ENCODE peak calls at places on chromosomes 2 and 18, in seven cellular contexts. One of them, this sample, is unnamed.

GRCh38 chr2:28621172-28622100 is 125.6 kb downstream of the PLB1 start:
- DNase-seq in IMR-90: peak; percentile 98
- DNase-seq in right lobe of liver: peak; percentile 91
- DNase-seq in tibial nerve: peak; percentile 62
- DNase-seq in body of pancreas: peak; percentile 84
- DNase-seq in uterus: peak; percentile 73
- DNase-seq in A549: peak; percentile 43
- DNase-seq in this sample: peak; percentile 71

GRCh38 chr2:135532581-135532980 is 1.3 kb downstream of the R3HDM1 start:
- DNase-seq in IMR-90: no peak
- DNase-seq in tibial nerve: no peak
- DNase-seq in right lobe of liver: no peak
- DNase-seq in uterus: no peak
- DNase-seq in body of pancreas: no peak
- DNase-seq in A549: no peak
- DNase-seq in this sample: no peak

GRCh38 chr2:164913640-164914346 is 41.5 kb downstream of the SLC38A11 start:
- DNase-seq in body of pancreas: peak; percentile 48
- DNase-seq in uterus: no peak
- DNase-seq in tibial nerve: no peak
- DNase-seq in IMR-90: peak; percentile 15
- DNase-seq in A549: no peak
- DNase-seq in right lobe of liver: no peak
- DNase-seq in this sample: no peak

GRCh38 chr2:178796079-178796677 is 11.0 kb downstream of the TTN start:
- DNase-seq in A549: peak; percentile 10
- DNase-seq in IMR-90: peak; percentile 50
- DNase-seq in right lobe of liver: no peak
- DNase-seq in body of pancreas: no peak
- DNase-seq in uterus: no peak
- DNase-seq in tibial nerve: no peak
- DNase-seq in this sample: no peak

GRCh38 chr2:164839914-164840457 is 1.6 kb downstream of the COBLL1 start:
- DNase-seq in right lobe of liver: no peak
- DNase-seq in tibial nerve: no peak
- DNase-seq in A549: no peak
- DNase-seq in IMR-90: peak; percentile 18
- DNase-seq in uterus: no peak
- DNase-seq in body of pancreas: peak; percentile 64
- DNase-seq in this sample: no peak

GRCh38 chr2:199306116-199306515 is 151.6 kb downstream of the SATB2 start:
- DNase-seq in body of pancreas: no peak
- DNase-seq in A549: no peak
- DNase-seq in tibial nerve: no peak
- DNase-seq in right lobe of liver: no peak
- DNase-seq in IMR-90: no peak
- DNase-seq in uterus: no peak
- DNase-seq in this sample: no peak

GRCh38 chr2:9952286-9952737 is 819 bp downstream of the GRHL1 start:
- DNase-seq in right lobe of liver: no peak
- DNase-seq in tibial nerve: no peak
- DNase-seq in uterus: no peak
- DNase-seq in A549: no peak
- DNase-seq in body of pancreas: peak; percentile 36
- DNase-seq in IMR-90: no peak
- DNase-seq in this sample: no peak

GRCh38 chr2:226882606-226883005 is 46.8 kb downstream of the RHBDD1 start:
- DNase-seq in right lobe of liver: no peak
- DNase-seq in uterus: no peak
- DNase-seq in IMR-90: peak; percentile 26
- DNase-seq in A549: no peak
- DNase-seq in tibial nerve: no peak
- DNase-seq in body of pancreas: no peak
- DNase-seq in this sample: no peak

GRCh38 chr2:30145826-30146336 is 926 bp upstream of the YPEL5 start:
- DNase-seq in IMR-90: no peak
- DNase-seq in uterus: no peak
- DNase-seq in tibial nerve: no peak
- DNase-seq in body of pancreas: no peak
- DNase-seq in A549: no peak
- DNase-seq in right lobe of liver: no peak
- DNase-seq in this sample: no peak

GRCh38 chr2:30147715-30148611 is 1.2 kb downstream of the YPEL5 start:
- DNase-seq in tibial nerve: peak; percentile 56
- DNase-seq in uterus: peak; percentile 75
- DNase-seq in right lobe of liver: peak; percentile 86
- DNase-seq in body of pancreas: peak; percentile 84
- DNase-seq in IMR-90: peak; percentile 40
- DNase-seq in A549: peak; percentile 88
- DNase-seq in this sample: peak; percentile 68

GRCh38 chr2:30146337-30147195 is at the start of gene YPEL5:
- DNase-seq in A549: peak; percentile 98
- DNase-seq in tibial nerve: peak; percentile 98
- DNase-seq in uterus: peak; percentile 99
- DNase-seq in body of pancreas: peak; percentile 100
- DNase-seq in right lobe of liver: peak; percentile 100
- DNase-seq in IMR-90: peak; percentile 99
- DNase-seq in this sample: peak; percentile 95

GRCh38 chr2:30148850-30149249 is 2.0 kb downstream of the YPEL5 start:
- DNase-seq in tibial nerve: no peak
- DNase-seq in uterus: no peak
- DNase-seq in IMR-90: no peak
- DNase-seq in right lobe of liver: no peak
- DNase-seq in body of pancreas: no peak
- DNase-seq in A549: no peak
- DNase-seq in this sample: no peak

DNA sequence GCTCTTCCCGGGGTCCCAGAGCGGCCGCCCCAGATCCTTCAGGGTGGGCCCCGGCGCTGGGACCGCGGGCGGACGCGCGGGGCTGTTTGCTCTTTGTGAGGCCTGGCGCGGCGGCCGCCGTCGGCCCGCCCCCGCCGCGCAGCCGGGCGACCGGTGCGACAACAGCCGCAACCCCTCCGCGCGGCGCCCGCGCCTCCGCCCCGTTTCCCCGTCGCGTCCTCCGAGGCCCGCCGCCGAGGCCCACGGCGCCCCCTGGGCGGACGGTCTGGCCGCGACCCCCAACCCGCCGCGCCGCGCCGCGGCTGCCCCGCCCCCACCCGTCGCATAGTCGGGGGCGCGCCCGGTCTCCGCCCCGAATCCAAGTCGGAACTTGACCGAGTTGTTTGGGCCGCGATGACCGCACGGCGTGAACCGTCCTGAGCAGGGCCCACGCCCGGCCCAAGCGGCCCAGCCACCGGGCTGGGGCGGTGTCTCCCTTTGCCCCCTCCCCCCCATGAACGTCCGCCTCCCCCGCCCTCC is 448 bp downstream of the YPEL5 start:
- DNase-seq in IMR-90: no peak
- DNase-seq in uterus: peak; percentile 48
- DNase-seq in tibial nerve: no peak
- DNase-seq in body of pancreas: no peak
- DNase-seq in A549: no peak
- DNase-seq in right lobe of liver: no peak
- DNase-seq in this sample: no peak
- TF ChIP-seq POLR2A in IMR-90: no peak
- TF ChIP-seq POLR2A in uterus: no peak
- TF ChIP-seq POLR2A in tibial nerve: no peak
- TF ChIP-seq POLR2A in body of pancreas: no peak
- TF ChIP-seq POLR2A in A549: no peak
- TF ChIP-seq POLR2A in right lobe of liver: no peak
- TF ChIP-seq POLR2A in this sample: no peak

GRCh38 chr2:3091696-3092095 is 285.9 kb downstream of the EIPR1 start:
- DNase-seq in uterus: no peak
- DNase-seq in tibial nerve: no peak
- DNase-seq in A549: no peak
- DNase-seq in IMR-90: no peak
- DNase-seq in body of pancreas: no peak
- DNase-seq in right lobe of liver: no peak
- DNase-seq in this sample: no peak

GRCh38 chr2:3097804-3098203 is 279.8 kb downstream of the EIPR1 start:
- DNase-seq in uterus: no peak
- DNase-seq in right lobe of liver: no peak
- DNase-seq in tibial nerve: no peak
- DNase-seq in body of pancreas: no peak
- DNase-seq in A549: no peak
- DNase-seq in IMR-90: no peak
- DNase-seq in this sample: no peak

GRCh38 chr2:3098231-3098630 is 279.4 kb downstream of the EIPR1 start:
- DNase-seq in tibial nerve: no peak
- DNase-seq in uterus: no peak
- DNase-seq in A549: no peak
- DNase-seq in IMR-90: no peak
- DNase-seq in right lobe of liver: no peak
- DNase-seq in body of pancreas: no peak
- DNase-seq in this sample: no peak

GRCh38 chr2:3094318-3094717 is 283.3 kb downstream of the EIPR1 start:
- DNase-seq in uterus: no peak
- DNase-seq in IMR-90: no peak
- DNase-seq in A549: no peak
- DNase-seq in right lobe of liver: no peak
- DNase-seq in body of pancreas: no peak
- DNase-seq in tibial nerve: no peak
- DNase-seq in this sample: no peak

DNA sequence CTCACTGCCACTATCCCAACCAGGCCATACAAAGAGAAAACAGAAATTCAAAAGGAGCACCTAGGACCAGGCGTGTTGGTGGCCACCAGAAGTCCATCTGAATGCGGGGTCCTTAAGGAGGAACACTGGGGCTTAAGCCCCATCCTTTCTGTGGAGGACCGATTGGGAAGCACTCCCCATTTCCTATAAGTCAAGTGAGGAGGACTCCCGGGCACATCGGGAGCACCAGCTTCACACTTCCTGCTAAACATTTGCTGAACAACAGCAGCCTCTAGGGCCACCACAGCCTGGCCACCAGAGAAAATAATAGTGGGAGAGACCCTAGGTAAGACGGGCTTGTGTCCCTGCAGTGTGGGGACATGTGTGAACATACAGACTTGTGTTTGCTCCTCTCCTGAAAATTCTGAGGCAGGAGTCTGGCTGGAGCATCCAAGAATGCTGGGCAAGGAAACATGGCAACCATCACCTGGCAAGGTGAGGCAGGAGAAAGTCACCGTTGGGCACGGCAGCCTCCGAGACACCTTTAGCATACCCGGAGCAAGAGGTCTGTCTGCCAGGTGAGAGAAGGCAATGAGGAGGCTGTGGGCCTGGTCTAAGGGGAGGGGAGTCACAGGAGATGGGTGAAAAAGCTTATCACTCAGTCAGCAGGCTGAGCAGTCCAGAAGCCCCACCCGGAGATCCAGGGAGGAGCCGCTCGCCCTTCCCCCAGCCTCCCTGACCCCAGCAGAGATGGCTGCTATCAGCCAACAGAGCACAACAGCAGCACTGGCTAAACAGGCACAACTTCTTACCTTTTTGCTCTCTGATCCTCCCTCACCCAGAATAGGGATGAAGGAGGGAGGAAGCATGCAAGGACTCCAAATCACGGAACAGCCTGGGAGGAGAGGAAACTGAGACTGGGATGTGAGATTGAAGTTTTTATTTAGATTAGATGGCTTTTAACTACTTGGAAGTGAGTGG is 282.3 kb downstream of the EIPR1 start:
- DNase-seq in right lobe of liver: no peak
- DNase-seq in tibial nerve: no peak
- DNase-seq in body of pancreas: no peak
- DNase-seq in IMR-90: no peak
- DNase-seq in A549: no peak
- DNase-seq in uterus: no peak
- DNase-seq in this sample: no peak
- TF ChIP-seq POLR2A in right lobe of liver: no peak
- TF ChIP-seq POLR2A in tibial nerve: no peak
- TF ChIP-seq POLR2A in body of pancreas: no peak
- TF ChIP-seq POLR2A in IMR-90: no peak
- TF ChIP-seq POLR2A in A549: no peak
- TF ChIP-seq POLR2A in uterus: no peak
- TF ChIP-seq POLR2A in this sample: no peak

GRCh38 chr2:20145497-20146193 is 79.3 kb downstream of the SDC1 start:
- DNase-seq in right lobe of liver: no peak
- DNase-seq in body of pancreas: no peak
- DNase-seq in uterus: no peak
- DNase-seq in A549: no peak
- DNase-seq in tibial nerve: no peak
- DNase-seq in IMR-90: no peak
- DNase-seq in this sample: no peak
- TF ChIP-seq POLR2A in right lobe of liver: no peak
- TF ChIP-seq POLR2A in body of pancreas: no peak
- TF ChIP-seq POLR2A in uterus: no peak
- TF ChIP-seq POLR2A in A549: no peak
- TF ChIP-seq POLR2A in tibial nerve: no peak
- TF ChIP-seq POLR2A in IMR-90: no peak
- TF ChIP-seq POLR2A in this sample: no peak

GRCh38 chr18:55587341-55588000 is 521 bp downstream of the TCF4 start:
- DNase-seq in body of pancreas: peak; percentile 21
- DNase-seq in tibial nerve: no peak
- DNase-seq in IMR-90: peak; percentile 51
- DNase-seq in right lobe of liver: no peak
- DNase-seq in uterus: peak; percentile 27
- DNase-seq in A549: peak; percentile 9
- DNase-seq in this sample: no peak

GRCh38 chr18:55588001-55588875 is at the start of gene TCF4:
- DNase-seq in right lobe of liver: peak; percentile 64
- DNase-seq in uterus: peak; percentile 47
- DNase-seq in A549: peak; percentile 12
- DNase-seq in IMR-90: peak; percentile 52
- DNase-seq in body of pancreas: peak; percentile 68
- DNase-seq in tibial nerve: peak; percentile 24
- DNase-seq in this sample: peak; percentile 10

GRCh38 chr18:55592106-55592505 is 4.1 kb upstream of the TCF4 start:
- DNase-seq in IMR-90: no peak
- DNase-seq in tibial nerve: no peak
- DNase-seq in right lobe of liver: no peak
- DNase-seq in A549: no peak
- DNase-seq in uterus: no peak
- DNase-seq in body of pancreas: no peak
- DNase-seq in this sample: no peak

GRCh38 chr18:55588876-55589595 is 1.0 kb upstream of the TCF4 start:
- DNase-seq in uterus: no peak
- DNase-seq in A549: no peak
- DNase-seq in tibial nerve: no peak
- DNase-seq in right lobe of liver: no peak
- DNase-seq in IMR-90: peak; percentile 19
- DNase-seq in body of pancreas: peak; percentile 6
- DNase-seq in this sample: no peak

DNA sequence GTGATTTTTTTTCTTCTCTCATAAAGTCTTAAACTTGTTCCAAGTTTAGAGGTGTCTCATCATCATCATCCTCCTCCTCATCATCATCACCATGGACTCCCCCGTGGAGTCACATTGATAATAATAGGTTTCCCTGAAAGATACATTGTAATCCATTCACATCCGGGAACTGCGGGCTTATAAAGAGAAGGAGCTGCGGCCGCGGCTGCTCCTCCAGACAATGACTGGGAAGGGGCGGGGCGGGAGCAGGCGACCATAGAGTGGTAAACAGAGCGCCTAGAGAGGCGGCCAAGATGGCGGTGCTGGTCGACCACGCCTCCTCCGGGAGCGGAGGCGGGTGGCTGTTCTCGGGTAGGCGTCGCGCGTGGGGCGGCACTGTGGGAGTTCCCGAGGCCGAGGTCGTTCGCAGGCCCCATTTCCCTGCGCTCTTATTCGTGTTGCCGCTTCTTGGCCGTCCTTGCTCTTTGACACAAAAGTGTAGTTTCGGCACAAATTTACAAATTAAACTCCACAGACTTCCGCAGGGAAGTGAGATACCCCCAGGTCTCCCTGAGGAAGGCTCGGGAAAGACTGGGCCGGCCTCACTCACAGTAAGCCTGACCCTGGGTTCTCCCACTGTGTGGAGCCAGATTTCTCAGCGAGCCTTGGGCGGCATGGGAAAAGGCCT is 1.8 kb upstream of the TCF4 start:
- DNase-seq in IMR-90: peak; percentile 96
- DNase-seq in A549: peak; percentile 69
- DNase-seq in body of pancreas: peak; percentile 97
- DNase-seq in uterus: peak; percentile 98
- DNase-seq in tibial nerve: peak; percentile 95
- DNase-seq in right lobe of liver: peak; percentile 96
- DNase-seq in this sample: peak; percentile 54
- TF ChIP-seq POLR2A in IMR-90: peak; percentile 88
- TF ChIP-seq POLR2A in A549: peak; percentile 89
- TF ChIP-seq POLR2A in body of pancreas: peak; percentile 44
- TF ChIP-seq POLR2A in uterus: peak; percentile 44
- TF ChIP-seq POLR2A in tibial nerve: peak; percentile 32
- TF ChIP-seq POLR2A in right lobe of liver: peak; percentile 41
- TF ChIP-seq POLR2A in this sample: peak; percentile 76